ENCODE peak calls at places on chromosomes 3 and 15, in ten cellular contexts. One of them, this sample, is unnamed.

GRCh38 chr3:157127831-157128767 is 31.8 kb downstream of the CCNL1 start:
- DNase-seq in WERI-Rb-1: peak; percentile 37
- DNase-seq in suprapubic skin: no peak
- DNase-seq in GM06990: no peak
- DNase-seq in adrenal gland: peak; percentile 93
- DNase-seq in upper lobe of right lung: peak; percentile 77
- DNase-seq in psoas muscle: peak; percentile 51
- DNase-seq in colonic mucosa: no peak
- DNase-seq in GM23338: no peak
- DNase-seq in IMR-90: peak; percentile 89
- DNase-seq in this sample: peak; percentile 79

GRCh38 chr15:74203914-74204431 is 1.4 kb upstream of the STRA6 start:
- DNase-seq in WERI-Rb-1: peak; percentile 76
- DNase-seq in suprapubic skin: no peak
- DNase-seq in GM06990: no peak
- DNase-seq in adrenal gland: no peak
- DNase-seq in upper lobe of right lung: no peak
- DNase-seq in psoas muscle: no peak
- DNase-seq in colonic mucosa: no peak
- DNase-seq in GM23338: peak; percentile 67
- DNase-seq in IMR-90: peak; percentile 80
- DNase-seq in this sample: no peak

GRCh38 chr15:96112018-96112417 is 218.5 kb upstream of the NR2F2 start:
- DNase-seq in WERI-Rb-1: no peak
- DNase-seq in suprapubic skin: no peak
- DNase-seq in GM06990: no peak
- DNase-seq in adrenal gland: no peak
- DNase-seq in upper lobe of right lung: no peak
- DNase-seq in psoas muscle: no peak
- DNase-seq in colonic mucosa: no peak
- DNase-seq in GM23338: no peak
- DNase-seq in IMR-90: no peak
- DNase-seq in this sample: no peak

GRCh38 chr3:129892857-129893615 is 475 bp downstream of the TMCC1 start:
- DNase-seq in WERI-Rb-1: peak; percentile 73
- DNase-seq in suprapubic skin: peak; percentile 76
- DNase-seq in GM06990: peak; percentile 86
- DNase-seq in adrenal gland: peak; percentile 69
- DNase-seq in upper lobe of right lung: peak; percentile 89
- DNase-seq in psoas muscle: peak; percentile 81
- DNase-seq in colonic mucosa: peak; percentile 56
- DNase-seq in GM23338: peak; percentile 83
- DNase-seq in IMR-90: no peak
- DNase-seq in this sample: peak; percentile 48

GRCh38 chr3:87359807-87360206 is 83.4 kb upstream of the POU1F1 start:
- DNase-seq in WERI-Rb-1: no peak
- DNase-seq in suprapubic skin: no peak
- DNase-seq in GM06990: no peak
- DNase-seq in adrenal gland: no peak
- DNase-seq in upper lobe of right lung: no peak
- DNase-seq in psoas muscle: no peak
- DNase-seq in colonic mucosa: no peak
- DNase-seq in GM23338: no peak
- DNase-seq in IMR-90: no peak
- DNase-seq in this sample: no peak

GRCh38 chr3:7876741-7877297 is 624.8 kb upstream of the LMCD1 start:
- DNase-seq in WERI-Rb-1: no peak
- DNase-seq in suprapubic skin: no peak
- DNase-seq in GM06990: no peak
- DNase-seq in adrenal gland: no peak
- DNase-seq in upper lobe of right lung: no peak
- DNase-seq in psoas muscle: no peak
- DNase-seq in colonic mucosa: no peak
- DNase-seq in GM23338: no peak
- DNase-seq in IMR-90: no peak
- DNase-seq in this sample: no peak

GRCh38 chr3:10196389-10197052 is 31.8 kb downstream of the IRAK2 start:
- DNase-seq in WERI-Rb-1: no peak
- DNase-seq in suprapubic skin: no peak
- DNase-seq in GM06990: peak; percentile 48
- DNase-seq in adrenal gland: peak; percentile 46
- DNase-seq in upper lobe of right lung: no peak
- DNase-seq in psoas muscle: peak; percentile 69
- DNase-seq in colonic mucosa: no peak
- DNase-seq in GM23338: no peak
- DNase-seq in IMR-90: peak; percentile 90
- DNase-seq in this sample: no peak

GRCh38 chr15:23014394-23015000 is 24.9 kb downstream of the TUBGCP5 start:
- DNase-seq in WERI-Rb-1: no peak
- DNase-seq in suprapubic skin: no peak
- DNase-seq in GM06990: no peak
- DNase-seq in adrenal gland: no peak
- DNase-seq in upper lobe of right lung: no peak
- DNase-seq in psoas muscle: no peak
- DNase-seq in colonic mucosa: no peak
- DNase-seq in GM23338: no peak
- DNase-seq in IMR-90: no peak
- DNase-seq in this sample: no peak

GRCh38 chr3:155070932-155071387 is 9.2 kb upstream of the MME start:
- DNase-seq in WERI-Rb-1: no peak
- DNase-seq in suprapubic skin: peak; percentile 71
- DNase-seq in GM06990: no peak
- DNase-seq in adrenal gland: no peak
- DNase-seq in upper lobe of right lung: no peak
- DNase-seq in psoas muscle: peak; percentile 17
- DNase-seq in colonic mucosa: no peak
- DNase-seq in GM23338: no peak
- DNase-seq in IMR-90: peak; percentile 99
- DNase-seq in this sample: no peak

GRCh38 chr15:98923579-98923978 is 84.0 kb downstream of the PGPEP1L start:
- DNase-seq in WERI-Rb-1: no peak
- DNase-seq in suprapubic skin: no peak
- DNase-seq in GM06990: no peak
- DNase-seq in adrenal gland: no peak
- DNase-seq in upper lobe of right lung: no peak
- DNase-seq in psoas muscle: no peak
- DNase-seq in colonic mucosa: no peak
- DNase-seq in GM23338: no peak
- DNase-seq in IMR-90: no peak
- DNase-seq in this sample: no peak

GRCh38 chr3:128194843-128195242 is 41.6 kb downstream of the EEFSEC start:
- DNase-seq in WERI-Rb-1: no peak
- DNase-seq in suprapubic skin: no peak
- DNase-seq in GM06990: no peak
- DNase-seq in adrenal gland: no peak
- DNase-seq in upper lobe of right lung: no peak
- DNase-seq in psoas muscle: no peak
- DNase-seq in colonic mucosa: no peak
- DNase-seq in GM23338: no peak
- DNase-seq in IMR-90: no peak
- DNase-seq in this sample: no peak

GRCh38 chr3:56408761-56409196 is 59.5 kb downstream of the ERC2 start:
- DNase-seq in WERI-Rb-1: no peak
- DNase-seq in suprapubic skin: no peak
- DNase-seq in GM06990: no peak
- DNase-seq in adrenal gland: no peak
- DNase-seq in upper lobe of right lung: no peak
- DNase-seq in psoas muscle: no peak
- DNase-seq in colonic mucosa: no peak
- DNase-seq in GM23338: peak; percentile 5
- DNase-seq in IMR-90: no peak
- DNase-seq in this sample: no peak

GRCh38 chr3:42185044-42185443 is 80.9 kb downstream of the CCK start:
- DNase-seq in WERI-Rb-1: no peak
- DNase-seq in suprapubic skin: peak; percentile 68
- DNase-seq in GM06990: no peak
- DNase-seq in adrenal gland: peak; percentile 34
- DNase-seq in upper lobe of right lung: no peak
- DNase-seq in psoas muscle: no peak
- DNase-seq in colonic mucosa: no peak
- DNase-seq in GM23338: no peak
- DNase-seq in IMR-90: peak; percentile 79
- DNase-seq in this sample: no peak

GRCh38 chr15:88389120-88389519 is 78.1 kb downstream of the MRPL46 start:
- DNase-seq in WERI-Rb-1: no peak
- DNase-seq in suprapubic skin: no peak
- DNase-seq in GM06990: no peak
- DNase-seq in adrenal gland: no peak
- DNase-seq in upper lobe of right lung: no peak
- DNase-seq in psoas muscle: no peak
- DNase-seq in colonic mucosa: no peak
- DNase-seq in GM23338: peak; percentile 18
- DNase-seq in IMR-90: no peak
- DNase-seq in this sample: no peak
- H3K36me3 ChIP-seq in WERI-Rb-1: no peaks in the 10 kb centered on the region
- H3K36me3 ChIP-seq in suprapubic skin: no peaks in the 10 kb centered on the region
- H3K36me3 ChIP-seq in GM06990: no peaks in the 10 kb centered on the region
- H3K36me3 ChIP-seq in adrenal gland: no peaks in the 10 kb centered on the region
- H3K36me3 ChIP-seq in upper lobe of right lung: no peaks in the 10 kb centered on the region
- H3K36me3 ChIP-seq in psoas muscle: no peaks in the 10 kb centered on the region
- H3K36me3 ChIP-seq in colonic mucosa: no peaks in the 10 kb centered on the region
- H3K36me3 ChIP-seq in GM23338: no peaks in the 10 kb centered on the region
- H3K36me3 ChIP-seq in IMR-90: no peaks in the 10 kb centered on the region
- H3K36me3 ChIP-seq in this sample: no peaks in the 10 kb centered on the region

DNA sequence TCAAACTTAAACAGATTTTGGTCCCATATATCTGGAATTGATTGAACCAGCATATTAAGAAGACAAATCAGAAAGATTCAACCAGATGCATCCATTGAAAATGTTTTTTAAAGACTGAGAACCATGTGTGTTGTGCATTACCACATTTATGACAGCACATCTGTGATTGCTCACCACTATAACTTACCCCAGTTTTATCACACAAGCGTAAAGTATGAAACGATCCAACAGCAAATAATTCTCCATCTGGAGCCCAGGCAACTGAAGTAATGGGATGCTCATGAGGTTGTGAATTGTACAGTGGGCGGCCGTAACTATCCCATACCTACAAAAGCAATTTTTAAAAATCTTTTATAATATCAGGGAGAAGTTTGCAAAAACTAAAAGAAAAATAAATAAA is 43.2 kb downstream of the IFT80 start:
- DNase-seq in WERI-Rb-1: no peak
- DNase-seq in suprapubic skin: no peak
- DNase-seq in GM06990: no peak
- DNase-seq in adrenal gland: no peak
- DNase-seq in upper lobe of right lung: no peak
- DNase-seq in psoas muscle: no peak
- DNase-seq in colonic mucosa: no peak
- DNase-seq in GM23338: no peak
- DNase-seq in IMR-90: no peak
- DNase-seq in this sample: no peak
- H3K4me3 ChIP-seq in WERI-Rb-1: no peak overlapping the region
- H3K4me3 ChIP-seq in suprapubic skin: no peak overlapping the region
- H3K4me3 ChIP-seq in GM06990: no peak overlapping the region
- H3K4me3 ChIP-seq in adrenal gland: no peak overlapping the region
- H3K4me3 ChIP-seq in upper lobe of right lung: no peak overlapping the region
- H3K4me3 ChIP-seq in psoas muscle: no peak overlapping the region
- H3K4me3 ChIP-seq in colonic mucosa: no peak overlapping the region
- H3K4me3 ChIP-seq in GM23338: no peak overlapping the region
- H3K4me3 ChIP-seq in IMR-90: no peak overlapping the region
- H3K4me3 ChIP-seq in this sample: no peak overlapping the region

GRCh38 chr3:49721165-49721860 is 1.8 kb upstream of the AMIGO3 start:
- DNase-seq in WERI-Rb-1: no peak
- DNase-seq in suprapubic skin: no peak
- DNase-seq in GM06990: no peak
- DNase-seq in adrenal gland: no peak
- DNase-seq in upper lobe of right lung: peak; percentile 39
- DNase-seq in psoas muscle: no peak
- DNase-seq in colonic mucosa: no peak
- DNase-seq in GM23338: no peak
- DNase-seq in IMR-90: no peak
- DNase-seq in this sample: no peak
- H3K36me3 ChIP-seq in WERI-Rb-1: peaks cover 47% of the 10 kb centered on the region
- H3K36me3 ChIP-seq in suprapubic skin: peaks cover 27% of the 10 kb centered on the region
- H3K36me3 ChIP-seq in GM06990: peaks cover 29% of the 10 kb centered on the region
- H3K36me3 ChIP-seq in adrenal gland: peaks cover 28% of the 10 kb centered on the region
- H3K36me3 ChIP-seq in upper lobe of right lung: peaks cover 18% of the 10 kb centered on the region
- H3K36me3 ChIP-seq in psoas muscle: no peaks in the 10 kb centered on the region
- H3K36me3 ChIP-seq in colonic mucosa: no peaks in the 10 kb centered on the region
- H3K36me3 ChIP-seq in GM23338: peaks cover 5% of the 10 kb centered on the region
- H3K36me3 ChIP-seq in IMR-90: peaks cover 28% of the 10 kb centered on the region
- H3K36me3 ChIP-seq in this sample: no peaks in the 10 kb centered on the region

GRCh38 chr3:194686816-194687637 is 1.3 kb downstream of the FAM43A start:
- DNase-seq in WERI-Rb-1: no peak
- DNase-seq in suprapubic skin: no peak
- DNase-seq in GM06990: peak; percentile 73
- DNase-seq in adrenal gland: no peak
- DNase-seq in upper lobe of right lung: peak; percentile 71
- DNase-seq in psoas muscle: peak; percentile 58
- DNase-seq in colonic mucosa: peak; percentile 48
- DNase-seq in GM23338: peak; percentile 76
- DNase-seq in IMR-90: peak; percentile 58
- DNase-seq in this sample: peak; percentile 38

GRCh38 chr3:194689493-194689901 is 3.8 kb downstream of the FAM43A start:
- DNase-seq in WERI-Rb-1: no peak
- DNase-seq in suprapubic skin: no peak
- DNase-seq in GM06990: peak; percentile 31
- DNase-seq in adrenal gland: no peak
- DNase-seq in upper lobe of right lung: no peak
- DNase-seq in psoas muscle: peak; percentile 39
- DNase-seq in colonic mucosa: no peak
- DNase-seq in GM23338: no peak
- DNase-seq in IMR-90: peak; percentile 78
- DNase-seq in this sample: peak; percentile 50

GRCh38 chr3:194687638-194688206 is 2.0 kb downstream of the FAM43A start:
- DNase-seq in WERI-Rb-1: no peak
- DNase-seq in suprapubic skin: peak; percentile 85
- DNase-seq in GM06990: peak; percentile 85
- DNase-seq in adrenal gland: peak; percentile 52
- DNase-seq in upper lobe of right lung: peak; percentile 89
- DNase-seq in psoas muscle: peak; percentile 80
- DNase-seq in colonic mucosa: peak; percentile 83
- DNase-seq in GM23338: peak; percentile 91
- DNase-seq in IMR-90: peak; percentile 51
- DNase-seq in this sample: peak; percentile 54

GRCh38 chr3:194688946-194689345 is 3.3 kb downstream of the FAM43A start:
- DNase-seq in WERI-Rb-1: no peak
- DNase-seq in suprapubic skin: no peak
- DNase-seq in GM06990: no peak
- DNase-seq in adrenal gland: no peak
- DNase-seq in upper lobe of right lung: no peak
- DNase-seq in psoas muscle: no peak
- DNase-seq in colonic mucosa: peak; percentile 15
- DNase-seq in GM23338: no peak
- DNase-seq in IMR-90: no peak
- DNase-seq in this sample: no peak

DNA sequence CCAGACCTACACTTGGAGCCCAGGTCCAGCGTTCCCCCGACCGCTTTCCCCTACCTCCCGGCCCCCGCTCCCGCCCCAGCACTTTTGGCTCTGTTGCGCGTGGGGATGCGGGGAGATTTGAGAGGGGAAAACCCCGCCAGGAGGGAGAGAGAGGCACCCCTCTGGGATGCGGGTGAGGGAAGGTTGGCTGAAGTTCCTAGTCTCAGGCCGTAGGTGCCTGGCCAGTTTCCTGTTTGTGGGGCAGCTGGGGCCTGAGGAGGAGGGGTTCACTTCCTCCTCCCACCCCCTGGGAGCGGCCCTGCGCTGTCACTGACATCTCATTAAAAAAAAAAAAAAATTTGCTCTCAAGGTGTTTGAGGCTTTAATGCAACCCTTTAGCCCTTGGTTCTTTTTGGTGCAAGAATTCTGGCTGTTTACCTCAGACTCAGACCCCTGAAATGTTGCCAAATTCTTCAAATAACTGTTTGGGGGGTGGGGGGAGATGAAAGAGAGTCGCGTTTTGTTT is 2.6 kb downstream of the FAM43A start:
- DNase-seq in WERI-Rb-1: no peak
- DNase-seq in suprapubic skin: no peak
- DNase-seq in GM06990: no peak
- DNase-seq in adrenal gland: no peak
- DNase-seq in upper lobe of right lung: peak; percentile 71
- DNase-seq in psoas muscle: peak; percentile 41
- DNase-seq in colonic mucosa: peak; percentile 48
- DNase-seq in GM23338: peak; percentile 75
- DNase-seq in IMR-90: peak; percentile 23
- DNase-seq in this sample: peak; percentile 39
- H3K4me3 ChIP-seq in WERI-Rb-1: no peak overlapping the region
- H3K4me3 ChIP-seq in suprapubic skin: peak overlapping the region; percentile 77
- H3K4me3 ChIP-seq in GM06990: peak overlapping the region; percentile 70
- H3K4me3 ChIP-seq in adrenal gland: no peak overlapping the region
- H3K4me3 ChIP-seq in upper lobe of right lung: peak overlapping the region; percentile 72
- H3K4me3 ChIP-seq in psoas muscle: peak overlapping the region; percentile 79
- H3K4me3 ChIP-seq in colonic mucosa: peak overlapping the region; percentile 82
- H3K4me3 ChIP-seq in GM23338: peak overlapping the region; percentile 69
- H3K4me3 ChIP-seq in IMR-90: peak overlapping the region; percentile 61
- H3K4me3 ChIP-seq in this sample: peak overlapping the region; percentile 57